ENCODE peak calls at places on chromosomes 4 and X, in ten cellular contexts. P is MM.1S, O is lower lobe of right lung, A is spleen, L is fibroblast of lung, D is left lung, V is A673, E is right lobe of liver, M is PC-3, U is psoas muscle. N is an unnamed sample.

GRCh38 chr4:151389316-151389715 is 19.7 kb upstream of the FHIP1A start:
- DNase-seq in U (no peak), M (no peak), P (no peak), D (no peak), L (peak; percentile 20), A (no peak), V (no peak), E (no peak), O (no peak), N (no peak)

GRCh38 chr4:139986108-139986507 is 167.9 kb downstream of the MAML3 start:
- DNase-seq in M (no peak), L (no peak), A (no peak), V (no peak), E (no peak), P (no peak), D (no peak), O (no peak), U (no peak), N (no peak)

GRCh38 chrX:66200855-66201795 is 37.1 kb downstream of the HEPH start:
- DNase-seq in E (no peak), A (no peak), V (peak; percentile 14), D (no peak), O (no peak), L (no peak), M (peak; percentile 16), U (no peak), P (peak; percentile 51), N (no peak)

GRCh38 chr4:137540356-137540755 is 8.1 kb upstream of the PCDH18 start:
- DNase-seq in D (no peak), A (no peak), E (no peak), V (no peak), P (no peak), L (no peak), U (no peak), O (no peak), M (no peak), N (no peak)

GRCh38 chr4:150321113-150321512 is 242.9 kb downstream of the DCLK2 start:
- DNase-seq in U (no peak), P (no peak), E (no peak), V (no peak), L (no peak), D (no peak), M (no peak), O (no peak), A (no peak), N (no peak)

GRCh38 chrX:53421125-53421524 is 1.3 kb downstream of the SMC1A start:
- DNase-seq in U (no peak), M (no peak), A (no peak), L (no peak), O (no peak), V (peak; percentile 16), D (no peak), E (no peak), P (no peak), N (no peak)

GRCh38 chrX:40169193-40170086 is 71.7 kb upstream of the BCOR start:
- DNase-seq in L (peak; percentile 73), D (peak; percentile 71), M (peak; percentile 85), V (peak; percentile 77), O (peak; percentile 69), U (peak; percentile 48), E (peak; percentile 53), P (peak; percentile 82), A (peak; percentile 90), N (peak; percentile 81)

GRCh38 chr4:99856166-99856565 is 38.1 kb downstream of the LAMTOR3 start:
- DNase-seq in M (peak; percentile 48), D (no peak), A (no peak), U (no peak), O (no peak), P (no peak), E (no peak), L (peak; percentile 20), V (no peak), N (no peak)

GRCh38 chrX:136577562-136577961 is 45.5 kb downstream of the VGLL1 start:
- DNase-seq in P (peak; percentile 75), D (peak; percentile 34), M (peak; percentile 69), E (peak; percentile 55), A (peak; percentile 76), U (peak; percentile 42), V (peak; percentile 61), L (peak; percentile 23), O (peak; percentile 38), N (peak; percentile 59)

GRCh38 chr4:155948541-155948940 is 5.1 kb downstream of the CTSO start:
- DNase-seq in U (no peak), M (no peak), L (peak; percentile 90), D (no peak), V (no peak), E (no peak), P (no peak), A (no peak), O (no peak), N (no peak)

GRCh38 chr4:184940500-184940899 is 77.8 kb upstream of the HELT start:
- DNase-seq in V (no peak), A (no peak), U (no peak), L (no peak), E (no peak), M (no peak), O (no peak), P (no peak), D (no peak), N (no peak)

GRCh38 chr4:101198741-101199339 is 148.5 kb downstream of the PPP3CA start:
- DNase-seq in O (no peak), D (no peak), P (no peak), V (no peak), U (no peak), A (no peak), M (no peak), L (no peak), E (no peak), N (no peak)

GRCh38 chr4:141630854-141631253 is 5.5 kb upstream of the IL15 start:
- DNase-seq in O (no peak), D (no peak), E (no peak), M (no peak), L (no peak), P (no peak), U (no peak), V (no peak), A (no peak), N (no peak)

GRCh38 chrX:20995829-20996228 is 378.4 kb upstream of the CNKSR2 start:
- DNase-seq in U (no peak), A (no peak), P (no peak), M (no peak), O (no peak), V (no peak), E (no peak), D (no peak), L (no peak), N (no peak)

GRCh38 chr4:105189855-105190650 is 43.4 kb downstream of the TET2 start:
- DNase-seq in O (no peak), A (no peak), P (no peak), U (no peak), D (no peak), E (no peak), L (no peak), V (no peak), M (no peak), N (no peak)

GRCh38 chr4:105191621-105192210 is 45.0 kb downstream of the TET2 start:
- DNase-seq in M (peak; percentile 28), A (no peak), U (no peak), E (no peak), L (peak; percentile 76), V (peak; percentile 17), O (no peak), D (no peak), P (no peak), N (no peak)

GRCh38 chr4:105194328-105195231 is 47.9 kb downstream of the TET2 start:
- DNase-seq in E (no peak), D (no peak), O (no peak), M (peak; percentile 33), V (no peak), P (peak; percentile 49), U (no peak), A (no peak), L (peak; percentile 74), N (no peak)

GRCh38 chr4:105192910-105193309 is 46.2 kb downstream of the TET2 start:
- DNase-seq in M (no peak), V (no peak), O (no peak), L (no peak), A (no peak), U (no peak), E (no peak), D (no peak), P (no peak), N (no peak)

GRCh38 chr4:105192474-105192873 is 45.8 kb downstream of the TET2 start:
- DNase-seq in M (peak; percentile 24), P (no peak), L (no peak), O (no peak), U (no peak), E (no peak), V (no peak), D (no peak), A (no peak), N (no peak)
- H3K4me1 ChIP-seq in M (peaks cover 52% of the 10 kb centered on the region), P (peaks cover 17% of the 10 kb centered on the region), L (peaks cover 9% of the 10 kb centered on the region), O (peaks cover 49% of the 10 kb centered on the region), U (peaks cover 43% of the 10 kb centered on the region), E (peaks cover 9% of the 10 kb centered on the region), V (peaks cover 45% of the 10 kb centered on the region), D (peaks cover 81% of the 10 kb centered on the region), A (peaks cover 68% of the 10 kb centered on the region), N (peaks cover 8% of the 10 kb centered on the region)

GRCh38 chr4:113179091-113179490 is 129.6 kb downstream of the ANK2 start:
- DNase-seq in P (no peak), D (no peak), E (no peak), O (no peak), L (no peak), V (no peak), A (no peak), U (no peak), M (no peak), N (no peak)
- H3K4me3 ChIP-seq in P (no peak overlapping the region), D (no peak overlapping the region), E (no peak overlapping the region), O (no peak overlapping the region), L (no peak overlapping the region), V (no peak overlapping the region), A (no peak overlapping the region), U (peak overlapping the region; percentile 29), M (no peak overlapping the region), N (no peak overlapping the region)

DNA sequence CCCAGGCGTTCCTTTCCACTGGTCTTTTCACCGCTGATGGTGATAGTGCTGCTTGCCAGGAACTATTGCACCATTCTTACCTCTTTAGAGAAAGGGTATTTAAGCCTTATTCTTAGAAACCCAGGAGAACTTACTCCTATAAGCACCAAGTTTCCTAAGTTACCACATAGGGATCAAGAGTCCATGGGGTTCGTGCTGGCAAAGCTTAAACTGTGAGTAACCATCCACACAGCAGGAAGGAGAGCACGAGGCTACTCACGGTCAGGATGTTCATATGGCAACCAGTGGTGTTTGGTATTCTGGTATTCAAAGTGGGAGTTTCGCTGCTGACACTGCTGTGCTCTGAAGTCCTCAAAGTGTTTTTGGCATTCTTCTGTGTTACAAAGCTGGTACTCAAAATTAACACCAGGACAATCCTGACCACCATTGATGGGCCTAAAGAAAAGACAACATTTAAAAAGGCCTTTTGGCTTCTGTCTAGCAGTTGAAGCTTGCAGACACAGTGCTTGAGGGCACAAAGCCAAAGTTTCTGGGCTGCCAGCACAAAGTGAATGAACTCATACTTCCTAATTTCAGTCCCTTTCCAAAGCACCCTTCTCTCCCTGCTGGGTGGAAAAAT is 256.9 kb downstream of the ADAMTS3 start:
- DNase-seq in M (peak; percentile 85), D (no peak), E (peak; percentile 59), V (peak; percentile 45), P (no peak), O (peak; percentile 44), U (peak; percentile 60), L (peak; percentile 92), A (no peak), N (peak; percentile 87)
- H3K4me1 ChIP-seq in M (peaks cover 49% of the 10 kb centered on the region), D (no peaks in the 10 kb centered on the region), E (peaks cover 29% of the 10 kb centered on the region), V (no peaks in the 10 kb centered on the region), P (no peaks in the 10 kb centered on the region), O (peaks cover 18% of the 10 kb centered on the region), U (peaks cover 11% of the 10 kb centered on the region), L (peaks cover 2% of the 10 kb centered on the region), A (no peaks in the 10 kb centered on the region), N (peaks cover 2% of the 10 kb centered on the region)

GRCh38 chr4:13103382-13104015 is 380.6 kb downstream of the RAB28 start:
- DNase-seq in P (peak; percentile 92), U (no peak), D (no peak), M (no peak), V (no peak), O (no peak), L (no peak), E (no peak), A (no peak), N (no peak)
- H3K4me3 ChIP-seq in P (peak overlapping the region; percentile 17), U (no peak overlapping the region), D (no peak overlapping the region), M (no peak overlapping the region), V (no peak overlapping the region), O (no peak overlapping the region), L (no peak overlapping the region), E (no peak overlapping the region), A (no peak overlapping the region), N (no peak overlapping the region)